ENCODE peak calls at places on chromosome 6, in seven cellular contexts. One of them, this sample, is unnamed.

GRCh38 chr6:89542081-89542855 is 96.3 kb downstream of the LYRM2 start:
- DNase-seq in thyroid gland: no peak
- DNase-seq in IMR-90: no peak
- DNase-seq in HCT116: no peak
- DNase-seq in glutamatergic neuron: no peak
- DNase-seq in stimulated activated CD8-positive, alpha-beta memory T cell treated with anti-CD3 and anti-CD28 coated beads, Interleukin-4, amount 100 ng/mL, for 1 hour: no peak
- DNase-seq in HCEC 1CT: no peak
- DNase-seq in this sample: no peak

GRCh38 chr6:17167327-17167979 is 65.6 kb downstream of the STMND1 start:
- DNase-seq in thyroid gland: peak; percentile 75
- DNase-seq in IMR-90: peak; percentile 15
- DNase-seq in HCT116: peak; percentile 84
- DNase-seq in glutamatergic neuron: peak; percentile 67
- DNase-seq in stimulated activated CD8-positive, alpha-beta memory T cell treated with anti-CD3 and anti-CD28 coated beads, Interleukin-4, amount 100 ng/mL, for 1 hour: no peak
- DNase-seq in HCEC 1CT: no peak
- DNase-seq in this sample: peak; percentile 61

GRCh38 chr6:148760568-148761531 is 14.0 kb downstream of the UST start:
- DNase-seq in thyroid gland: peak; percentile 88
- DNase-seq in IMR-90: peak; percentile 92
- DNase-seq in HCT116: no peak
- DNase-seq in glutamatergic neuron: peak; percentile 61
- DNase-seq in stimulated activated CD8-positive, alpha-beta memory T cell treated with anti-CD3 and anti-CD28 coated beads, Interleukin-4, amount 100 ng/mL, for 1 hour: no peak
- DNase-seq in HCEC 1CT: peak; percentile 88
- DNase-seq in this sample: no peak

GRCh38 chr6:46606318-46606717 is 46.3 kb downstream of the CYP39A1 start:
- DNase-seq in thyroid gland: no peak
- DNase-seq in IMR-90: no peak
- DNase-seq in HCT116: no peak
- DNase-seq in glutamatergic neuron: no peak
- DNase-seq in stimulated activated CD8-positive, alpha-beta memory T cell treated with anti-CD3 and anti-CD28 coated beads, Interleukin-4, amount 100 ng/mL, for 1 hour: no peak
- DNase-seq in HCEC 1CT: no peak
- DNase-seq in this sample: no peak

GRCh38 chr6:88179692-88180091 is 13.5 kb upstream of the CNR1 start:
- DNase-seq in thyroid gland: no peak
- DNase-seq in IMR-90: no peak
- DNase-seq in HCT116: no peak
- DNase-seq in glutamatergic neuron: no peak
- DNase-seq in stimulated activated CD8-positive, alpha-beta memory T cell treated with anti-CD3 and anti-CD28 coated beads, Interleukin-4, amount 100 ng/mL, for 1 hour: no peak
- DNase-seq in HCEC 1CT: no peak
- DNase-seq in this sample: no peak

GRCh38 chr6:119736680-119737079 is 387.1 kb upstream of the MAN1A1 start:
- DNase-seq in thyroid gland: no peak
- DNase-seq in IMR-90: no peak
- DNase-seq in HCT116: no peak
- DNase-seq in glutamatergic neuron: no peak
- DNase-seq in stimulated activated CD8-positive, alpha-beta memory T cell treated with anti-CD3 and anti-CD28 coated beads, Interleukin-4, amount 100 ng/mL, for 1 hour: no peak
- DNase-seq in HCEC 1CT: no peak
- DNase-seq in this sample: no peak

GRCh38 chr6:99348823-99349619 is 453 bp downstream of the FAXC start:
- DNase-seq in thyroid gland: peak; percentile 8
- DNase-seq in IMR-90: peak; percentile 3
- DNase-seq in HCT116: no peak
- DNase-seq in glutamatergic neuron: peak; percentile 56
- DNase-seq in stimulated activated CD8-positive, alpha-beta memory T cell treated with anti-CD3 and anti-CD28 coated beads, Interleukin-4, amount 100 ng/mL, for 1 hour: no peak
- DNase-seq in HCEC 1CT: no peak
- DNase-seq in this sample: no peak

GRCh38 chr6:49553353-49553752 is 2.9 kb downstream of the C6orf141 start:
- DNase-seq in thyroid gland: no peak
- DNase-seq in IMR-90: peak; percentile 1
- DNase-seq in HCT116: peak; percentile 63
- DNase-seq in glutamatergic neuron: no peak
- DNase-seq in stimulated activated CD8-positive, alpha-beta memory T cell treated with anti-CD3 and anti-CD28 coated beads, Interleukin-4, amount 100 ng/mL, for 1 hour: no peak
- DNase-seq in HCEC 1CT: peak; percentile 90
- DNase-seq in this sample: no peak

GRCh38 chr6:14765106-14765505 is 480.8 kb upstream of the JARID2 start:
- DNase-seq in thyroid gland: no peak
- DNase-seq in IMR-90: peak; percentile 44
- DNase-seq in HCT116: no peak
- DNase-seq in glutamatergic neuron: no peak
- DNase-seq in stimulated activated CD8-positive, alpha-beta memory T cell treated with anti-CD3 and anti-CD28 coated beads, Interleukin-4, amount 100 ng/mL, for 1 hour: no peak
- DNase-seq in HCEC 1CT: peak; percentile 31
- DNase-seq in this sample: no peak

GRCh38 chr6:15077006-15077405 is 168.9 kb upstream of the JARID2 start:
- DNase-seq in thyroid gland: peak; percentile 66
- DNase-seq in IMR-90: peak; percentile 53
- DNase-seq in HCT116: no peak
- DNase-seq in glutamatergic neuron: no peak
- DNase-seq in stimulated activated CD8-positive, alpha-beta memory T cell treated with anti-CD3 and anti-CD28 coated beads, Interleukin-4, amount 100 ng/mL, for 1 hour: no peak
- DNase-seq in HCEC 1CT: no peak
- DNase-seq in this sample: no peak

GRCh38 chr6:125367036-125367782 is 65.4 kb upstream of the HDDC2 start:
- DNase-seq in thyroid gland: no peak
- DNase-seq in IMR-90: no peak
- DNase-seq in HCT116: no peak
- DNase-seq in glutamatergic neuron: no peak
- DNase-seq in stimulated activated CD8-positive, alpha-beta memory T cell treated with anti-CD3 and anti-CD28 coated beads, Interleukin-4, amount 100 ng/mL, for 1 hour: no peak
- DNase-seq in HCEC 1CT: no peak
- DNase-seq in this sample: no peak

GRCh38 chr6:151136141-151136755 is 103.5 kb upstream of the AKAP12 start:
- DNase-seq in thyroid gland: no peak
- DNase-seq in IMR-90: no peak
- DNase-seq in HCT116: no peak
- DNase-seq in glutamatergic neuron: no peak
- DNase-seq in stimulated activated CD8-positive, alpha-beta memory T cell treated with anti-CD3 and anti-CD28 coated beads, Interleukin-4, amount 100 ng/mL, for 1 hour: no peak
- DNase-seq in HCEC 1CT: no peak
- DNase-seq in this sample: no peak

GRCh38 chr6:24646771-24647170 is 780 bp upstream of the KIAA0319 start:
- DNase-seq in thyroid gland: no peak
- DNase-seq in IMR-90: peak; percentile 12
- DNase-seq in HCT116: no peak
- DNase-seq in glutamatergic neuron: no peak
- DNase-seq in stimulated activated CD8-positive, alpha-beta memory T cell treated with anti-CD3 and anti-CD28 coated beads, Interleukin-4, amount 100 ng/mL, for 1 hour: no peak
- DNase-seq in HCEC 1CT: peak; percentile 19
- DNase-seq in this sample: no peak

GRCh38 chr6:87396595-87397392 is 11.0 kb upstream of the CFAP206 start:
- DNase-seq in thyroid gland: no peak
- DNase-seq in IMR-90: no peak
- DNase-seq in HCT116: no peak
- DNase-seq in glutamatergic neuron: no peak
- DNase-seq in stimulated activated CD8-positive, alpha-beta memory T cell treated with anti-CD3 and anti-CD28 coated beads, Interleukin-4, amount 100 ng/mL, for 1 hour: no peak
- DNase-seq in HCEC 1CT: no peak
- DNase-seq in this sample: no peak

GRCh38 chr6:17948725-17949124 is 38.7 kb downstream of the KIF13A start:
- DNase-seq in thyroid gland: no peak
- DNase-seq in IMR-90: no peak
- DNase-seq in HCT116: no peak
- DNase-seq in glutamatergic neuron: no peak
- DNase-seq in stimulated activated CD8-positive, alpha-beta memory T cell treated with anti-CD3 and anti-CD28 coated beads, Interleukin-4, amount 100 ng/mL, for 1 hour: no peak
- DNase-seq in HCEC 1CT: no peak
- DNase-seq in this sample: no peak

GRCh38 chr6:130677312-130677711 is 149.9 kb upstream of the SMLR1 start:
- DNase-seq in thyroid gland: no peak
- DNase-seq in IMR-90: no peak
- DNase-seq in HCT116: no peak
- DNase-seq in glutamatergic neuron: no peak
- DNase-seq in stimulated activated CD8-positive, alpha-beta memory T cell treated with anti-CD3 and anti-CD28 coated beads, Interleukin-4, amount 100 ng/mL, for 1 hour: no peak
- DNase-seq in HCEC 1CT: no peak
- DNase-seq in this sample: no peak

GRCh38 chr6:33426590-33427563 is 7.0 kb downstream of the SYNGAP1 start:
- DNase-seq in thyroid gland: no peak
- DNase-seq in IMR-90: no peak
- DNase-seq in HCT116: no peak
- DNase-seq in glutamatergic neuron: no peak
- DNase-seq in stimulated activated CD8-positive, alpha-beta memory T cell treated with anti-CD3 and anti-CD28 coated beads, Interleukin-4, amount 100 ng/mL, for 1 hour: no peak
- DNase-seq in HCEC 1CT: no peak
- DNase-seq in this sample: no peak

GRCh38 chr6:35496851-35497570 is at the start of gene TEAD3:
- DNase-seq in thyroid gland: peak; percentile 57
- DNase-seq in IMR-90: peak; percentile 56
- DNase-seq in HCT116: no peak
- DNase-seq in glutamatergic neuron: peak; percentile 80
- DNase-seq in stimulated activated CD8-positive, alpha-beta memory T cell treated with anti-CD3 and anti-CD28 coated beads, Interleukin-4, amount 100 ng/mL, for 1 hour: peak; percentile 7
- DNase-seq in HCEC 1CT: peak; percentile 94
- DNase-seq in this sample: peak; percentile 11